ENCODE peak calls at places on chromosome 15, in seven cellular contexts. L is left lung, X is GM12865, U is OCI-LY7, E is hepatocyte, H is A673, C is fibroblast of villous mesenchyme. W is an unnamed sample.

GRCh38 chr15:39976291-39977274 is 42.7 kb downstream of the EIF2AK4 start:
- DNase-seq in C (peak; percentile 58), H (peak; percentile 84), U (peak; percentile 79), X (no peak), E (peak; percentile 66), L (peak; percentile 44), W (no peak)

GRCh38 chr15:32646304-32646703 is 4.8 kb downstream of the SCG5 start:
- DNase-seq in X (no peak), H (no peak), C (no peak), L (no peak), E (no peak), U (no peak), W (no peak)

GRCh38 chr15:77497942-77498361 is 77.3 kb downstream of the HMG20A start:
- DNase-seq in H (peak; percentile 19), E (peak; percentile 42), U (no peak), C (no peak), L (no peak), X (no peak), W (no peak)

GRCh38 chr15:80152896-80153876 is at the start of gene FAH:
- DNase-seq in L (no peak), C (peak; percentile 64), U (peak; percentile 58), E (no peak), X (peak; percentile 73), H (peak; percentile 42), W (peak; percentile 71)

GRCh38 chr15:36844453-36845094 is 255.8 kb downstream of the MEIS2 start:
- DNase-seq in U (no peak), X (no peak), E (peak; percentile 30), H (no peak), C (peak; percentile 61), L (no peak), W (no peak)

GRCh38 chr15:85592148-85592547 is 202.6 kb downstream of the KLHL25 start:
- DNase-seq in X (no peak), U (no peak), C (peak; percentile 80), H (peak; percentile 67), L (no peak), E (no peak), W (no peak)

GRCh38 chr15:99496302-99496629 is 69.5 kb upstream of the MEF2A start:
- DNase-seq in E (no peak), U (no peak), X (no peak), C (no peak), H (no peak), L (no peak), W (no peak)

GRCh38 chr15:80449825-80450224 is 45.6 kb downstream of the ARNT2 start:
- DNase-seq in U (no peak), H (no peak), X (no peak), E (no peak), L (no peak), C (no peak), W (no peak)

GRCh38 chr15:94164202-94164807 is 67.1 kb upstream of the MCTP2 start:
- DNase-seq in C (peak; percentile 75), X (peak; percentile 42), L (peak; percentile 42), H (peak; percentile 76), U (peak; percentile 81), E (peak; percentile 80), W (peak; percentile 74)

GRCh38 chr15:101489236-101489632 is 273 bp downstream of the PCSK6 start:
- DNase-seq in C (peak; percentile 37), E (peak; percentile 73), X (peak; percentile 13), U (no peak), L (no peak), H (peak; percentile 50), W (peak; percentile 49)

DNA sequence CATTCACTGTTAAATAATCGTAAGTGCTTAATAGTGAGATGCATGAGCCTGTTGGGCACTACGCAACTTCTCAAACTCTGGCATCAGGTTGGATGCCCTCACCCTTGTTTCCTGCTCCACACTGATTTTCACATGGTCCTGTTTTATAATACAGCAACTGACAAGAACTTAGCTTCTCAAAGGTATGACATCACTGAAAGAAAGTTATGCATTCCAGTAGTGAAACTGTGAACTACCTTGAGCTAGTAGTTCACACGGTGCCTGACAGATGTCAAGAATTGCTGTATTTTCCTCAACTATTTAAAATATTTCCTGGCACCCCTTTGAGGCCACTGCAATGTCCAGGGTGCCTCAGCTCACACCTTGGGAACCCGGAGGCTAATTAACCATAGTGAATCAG is 327.5 kb downstream of the RORA start:
- DNase-seq in U (no peak), H (no peak), L (no peak), C (no peak), E (no peak), X (peak; percentile 90), W (peak; percentile 18)
- TF ChIP-seq CTCF in U (no peak), H (no peak), L (no peak), C (no peak), E (no peak), X (no peak), W (no peak)

GRCh38 chr15:71784719-71785118 is 25.6 kb upstream of the NR2E3 start:
- DNase-seq in U (peak; percentile 34), L (no peak), E (no peak), X (no peak), H (peak; percentile 28), C (no peak), W (peak; percentile 24)
- TF ChIP-seq CTCF in U (peak; percentile 80), L (no peak), E (peak; percentile 6), X (peak; percentile 40), H (peak; percentile 68), C (peak; percentile 50), W (peak; percentile 63)

GRCh38 chr15:75929799-75930565 is 26.3 kb downstream of the FBXO22 start:
- DNase-seq in H (no peak), L (no peak), C (no peak), E (no peak), U (no peak), X (peak; percentile 18), W (peak; percentile 35)

GRCh38 chr15:75927601-75928000 is 23.9 kb downstream of the FBXO22 start:
- DNase-seq in X (peak; percentile 31), L (no peak), C (no peak), E (no peak), H (no peak), U (no peak), W (no peak)

GRCh38 chr15:75925440-75925839 is 21.8 kb downstream of the FBXO22 start:
- DNase-seq in C (no peak), X (no peak), H (no peak), E (no peak), U (peak; percentile 16), L (no peak), W (no peak)

GRCh38 chr15:75930866-75931265 is 27.2 kb downstream of the FBXO22 start:
- DNase-seq in C (no peak), E (no peak), H (no peak), X (no peak), U (no peak), L (no peak), W (no peak)

DNA sequence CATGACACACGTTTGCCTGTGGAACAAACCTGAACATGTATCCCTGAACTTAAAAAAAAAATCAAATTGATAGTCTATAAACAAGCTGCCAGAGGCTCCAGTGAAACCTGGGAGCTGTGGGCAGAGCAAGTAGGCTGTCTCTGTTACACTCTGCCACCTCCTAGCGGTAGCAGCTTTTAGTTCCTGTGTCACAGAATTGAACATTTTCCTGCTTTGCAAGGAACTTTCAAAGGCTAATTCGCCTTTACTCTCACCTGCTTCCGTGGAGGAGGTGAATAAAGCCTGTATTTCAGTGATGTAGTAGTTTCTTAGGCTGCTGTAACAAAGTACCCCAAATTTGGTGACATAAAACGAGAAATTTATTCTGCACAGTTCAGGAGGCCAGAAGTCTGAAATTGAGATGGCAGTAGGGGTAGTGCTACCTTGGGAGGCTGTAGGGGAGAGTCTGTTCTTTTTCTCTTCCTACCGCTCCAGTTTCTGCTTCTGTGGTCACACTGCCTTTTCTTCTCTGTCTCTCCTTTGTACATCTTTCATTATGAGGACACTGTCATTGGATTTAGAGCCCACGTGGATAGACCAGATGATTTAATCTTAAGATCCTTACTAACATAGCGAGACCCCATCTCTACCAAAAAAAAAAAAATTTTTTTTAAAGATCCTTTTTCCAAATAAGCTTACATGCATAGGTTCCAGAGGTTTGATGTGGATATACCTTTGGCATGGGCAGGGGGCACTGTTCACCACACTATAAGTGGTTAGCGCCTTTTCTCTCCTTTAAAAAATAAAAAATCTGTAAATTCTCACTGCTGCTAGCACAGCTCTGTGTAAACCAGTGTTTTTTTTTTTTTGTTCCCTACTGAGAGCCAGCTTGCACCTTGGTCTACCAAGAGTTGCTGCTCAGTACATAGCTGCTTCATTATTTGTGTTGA is 25.3 kb downstream of the FBXO22 start:
- DNase-seq in U (peak; percentile 63), X (peak; percentile 39), E (peak; percentile 58), H (peak; percentile 39), L (no peak), C (peak; percentile 29), W (no peak)
- TF ChIP-seq CTCF in U (peak; percentile 83), X (peak; percentile 48), E (peak; percentile 48), H (peak; percentile 56), L (no peak), C (peak; percentile 40), W (no peak)

GRCh38 chr15:27361418-27361817 is 390.4 kb downstream of the GABRG3 start:
- DNase-seq in E (no peak), H (no peak), U (no peak), C (no peak), X (no peak), L (no peak), W (no peak)

GRCh38 chr15:27353837-27354236 is 382.9 kb downstream of the GABRG3 start:
- DNase-seq in U (no peak), E (peak; percentile 58), H (no peak), C (no peak), L (no peak), X (no peak), W (no peak)

GRCh38 chr15:27359586-27359985 is 388.6 kb downstream of the GABRG3 start:
- DNase-seq in U (no peak), H (no peak), L (no peak), X (no peak), C (no peak), E (no peak), W (no peak)

DNA sequence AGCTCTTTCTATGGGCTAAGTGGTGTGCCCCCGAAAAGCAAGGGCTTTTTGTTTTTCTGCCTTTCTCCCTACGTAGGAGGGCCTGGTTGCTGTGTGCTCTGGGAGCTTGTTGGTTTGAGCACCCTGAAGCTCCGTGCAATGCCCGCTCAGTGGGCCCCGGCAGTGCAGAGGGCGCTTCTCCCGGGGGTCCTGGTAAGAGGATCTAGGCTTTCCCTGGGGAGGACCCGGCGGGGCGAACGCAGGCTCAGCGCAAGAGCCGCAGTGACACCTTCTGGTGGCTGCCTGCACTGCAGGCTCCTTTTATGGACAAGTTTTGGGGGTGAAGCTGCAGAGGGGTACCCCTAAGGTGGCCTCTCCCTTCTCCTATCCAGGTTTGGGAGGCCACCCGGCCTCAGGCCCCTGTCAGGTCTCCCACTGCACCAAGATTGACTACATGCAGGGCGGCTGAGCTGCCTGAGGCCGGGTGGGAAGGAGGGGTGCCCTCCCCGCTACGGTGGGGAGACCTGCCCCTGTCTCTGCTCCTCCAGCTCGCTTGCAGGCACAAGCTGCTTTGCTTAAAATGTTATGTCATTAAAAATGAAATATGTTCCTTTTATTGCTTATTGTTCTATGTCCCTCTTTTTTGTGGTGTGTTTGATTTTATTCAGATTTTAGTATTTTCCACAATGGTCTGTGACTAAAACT is 387.9 kb downstream of the GABRG3 start:
- DNase-seq in E (peak; percentile 56), H (peak; percentile 1), C (no peak), X (no peak), L (no peak), U (no peak), W (peak; percentile 22)
- TF ChIP-seq CTCF in E (peak; percentile 87), H (peak; percentile 42), C (peak; percentile 18), X (peak; percentile 33), L (peak; percentile 66), U (peak; percentile 65), W (peak; percentile 69)

W was measured in activated CD8-positive, alpha-beta T cell treated with anti-CD3 and anti-CD28 coated beads for 36 hours.